ENCODE peak calls at places on chromosome 4, in ten cellular contexts. One of them, this sample, is unnamed.

GRCh38 chr4:1009647-1010521 is 1.5 kb upstream of the FGFRL1 start:
- DNase-seq in activated CD4-positive, alpha-beta T cell treated with anti-CD3 and anti-CD28 coated beads for 36 hours: peak
- DNase-seq in T-cell: peak
- DNase-seq in H4: no peak
- DNase-seq in stimulated activated CD4-positive, alpha-beta T cell treated with anti-CD3 and anti-CD28 coated beads, Interleukin-12 subunit alpha, Interleukin-12 subunit beta, amount 100 ng/mL, for 4 hours: peak
- DNase-seq in cardiac septum: peak
- DNase-seq in dermis microvascular lymphatic vessel endothelial cell: no peak
- DNase-seq in iris pigment epithelial cell: peak
- DNase-seq in WTC11: peak
- DNase-seq in foreskin melanocyte: no peak
- DNase-seq in this sample: peak

GRCh38 chr4:37279894-37280592 is 35.5 kb downstream of the NWD2 start:
- DNase-seq in activated CD4-positive, alpha-beta T cell treated with anti-CD3 and anti-CD28 coated beads for 36 hours: no peak
- DNase-seq in T-cell: no peak
- DNase-seq in H4: peak
- DNase-seq in stimulated activated CD4-positive, alpha-beta T cell treated with anti-CD3 and anti-CD28 coated beads, Interleukin-12 subunit alpha, Interleukin-12 subunit beta, amount 100 ng/mL, for 4 hours: no peak
- DNase-seq in cardiac septum: no peak
- DNase-seq in dermis microvascular lymphatic vessel endothelial cell: no peak
- DNase-seq in iris pigment epithelial cell: no peak
- DNase-seq in WTC11: no peak
- DNase-seq in foreskin melanocyte: no peak
- DNase-seq in this sample: peak

GRCh38 chr4:173168396-173169177 is at the start of gene GALNT7:
- DNase-seq in activated CD4-positive, alpha-beta T cell treated with anti-CD3 and anti-CD28 coated beads for 36 hours: peak
- DNase-seq in T-cell: peak
- DNase-seq in H4: peak
- DNase-seq in stimulated activated CD4-positive, alpha-beta T cell treated with anti-CD3 and anti-CD28 coated beads, Interleukin-12 subunit alpha, Interleukin-12 subunit beta, amount 100 ng/mL, for 4 hours: peak
- DNase-seq in cardiac septum: peak
- DNase-seq in dermis microvascular lymphatic vessel endothelial cell: no peak
- DNase-seq in iris pigment epithelial cell: peak
- DNase-seq in WTC11: peak
- DNase-seq in foreskin melanocyte: peak
- DNase-seq in this sample: peak

GRCh38 chr4:32106767-32107166 is 1386.6 kb downstream of the PCDH7 start:
- DNase-seq in activated CD4-positive, alpha-beta T cell treated with anti-CD3 and anti-CD28 coated beads for 36 hours: no peak
- DNase-seq in T-cell: no peak
- DNase-seq in H4: peak
- DNase-seq in stimulated activated CD4-positive, alpha-beta T cell treated with anti-CD3 and anti-CD28 coated beads, Interleukin-12 subunit alpha, Interleukin-12 subunit beta, amount 100 ng/mL, for 4 hours: no peak
- DNase-seq in cardiac septum: no peak
- DNase-seq in dermis microvascular lymphatic vessel endothelial cell: no peak
- DNase-seq in iris pigment epithelial cell: no peak
- DNase-seq in WTC11: no peak
- DNase-seq in foreskin melanocyte: peak
- DNase-seq in this sample: no peak

GRCh38 chr4:157713342-157713741 is 459.5 kb downstream of the GASK1B start:
- DNase-seq in activated CD4-positive, alpha-beta T cell treated with anti-CD3 and anti-CD28 coated beads for 36 hours: no peak
- DNase-seq in T-cell: no peak
- DNase-seq in H4: peak
- DNase-seq in stimulated activated CD4-positive, alpha-beta T cell treated with anti-CD3 and anti-CD28 coated beads, Interleukin-12 subunit alpha, Interleukin-12 subunit beta, amount 100 ng/mL, for 4 hours: no peak
- DNase-seq in cardiac septum: no peak
- DNase-seq in dermis microvascular lymphatic vessel endothelial cell: peak
- DNase-seq in iris pigment epithelial cell: no peak
- DNase-seq in WTC11: no peak
- DNase-seq in foreskin melanocyte: no peak
- DNase-seq in this sample: no peak

GRCh38 chr4:154254999-154255398 is 236.6 kb downstream of the DCHS2 start:
- DNase-seq in activated CD4-positive, alpha-beta T cell treated with anti-CD3 and anti-CD28 coated beads for 36 hours: no peak
- DNase-seq in T-cell: no peak
- DNase-seq in H4: no peak
- DNase-seq in stimulated activated CD4-positive, alpha-beta T cell treated with anti-CD3 and anti-CD28 coated beads, Interleukin-12 subunit alpha, Interleukin-12 subunit beta, amount 100 ng/mL, for 4 hours: no peak
- DNase-seq in cardiac septum: no peak
- DNase-seq in dermis microvascular lymphatic vessel endothelial cell: no peak
- DNase-seq in iris pigment epithelial cell: no peak
- DNase-seq in WTC11: no peak
- DNase-seq in foreskin melanocyte: no peak
- DNase-seq in this sample: no peak

GRCh38 chr4:121651597-121651996 is 45.2 kb downstream of the ANXA5 start:
- DNase-seq in activated CD4-positive, alpha-beta T cell treated with anti-CD3 and anti-CD28 coated beads for 36 hours: no peak
- DNase-seq in T-cell: no peak
- DNase-seq in H4: no peak
- DNase-seq in stimulated activated CD4-positive, alpha-beta T cell treated with anti-CD3 and anti-CD28 coated beads, Interleukin-12 subunit alpha, Interleukin-12 subunit beta, amount 100 ng/mL, for 4 hours: no peak
- DNase-seq in cardiac septum: no peak
- DNase-seq in dermis microvascular lymphatic vessel endothelial cell: no peak
- DNase-seq in iris pigment epithelial cell: no peak
- DNase-seq in WTC11: no peak
- DNase-seq in foreskin melanocyte: no peak
- DNase-seq in this sample: no peak

GRCh38 chr4:1583051-1583785 is 100.9 kb downstream of the FAM53A start:
- DNase-seq in activated CD4-positive, alpha-beta T cell treated with anti-CD3 and anti-CD28 coated beads for 36 hours: no peak
- DNase-seq in T-cell: no peak
- DNase-seq in H4: no peak
- DNase-seq in stimulated activated CD4-positive, alpha-beta T cell treated with anti-CD3 and anti-CD28 coated beads, Interleukin-12 subunit alpha, Interleukin-12 subunit beta, amount 100 ng/mL, for 4 hours: no peak
- DNase-seq in cardiac septum: no peak
- DNase-seq in dermis microvascular lymphatic vessel endothelial cell: no peak
- DNase-seq in iris pigment epithelial cell: no peak
- DNase-seq in WTC11: peak
- DNase-seq in foreskin melanocyte: no peak
- DNase-seq in this sample: no peak